ENCODE peak calls at places on chromosomes 2 and 18, in seven cellular contexts. I is nephron progenitor cell; O is uterus; K is GM13976; W is choroid plexus epithelial cell; Z is neural crest cell; V is CD4-positive, alpha-beta T cell. P is an unnamed sample.

GRCh38 chr2:74489906-74490305 is 7.0 kb downstream of the TTC31 start:
- DNase-seq in I (no peak), K (no peak), O (no peak), V (no peak), Z (no peak), W (no peak), P (no peak)

GRCh38 chr2:85179541-85179940 is 46.3 kb downstream of the TCF7L1 start:
- DNase-seq in K (no peak), O (no peak), Z (no peak), W (peak), V (no peak), I (no peak), P (no peak)

GRCh38 chr2:121088251-121089004 is 196.6 kb downstream of the TFCP2L1 start:
- DNase-seq in W (peak), I (no peak), Z (no peak), O (peak), V (no peak), K (no peak), P (no peak)

GRCh38 chr2:72085036-72085435 is 62.6 kb downstream of the CYP26B1 start:
- DNase-seq in I (no peak), Z (no peak), K (no peak), W (no peak), O (no peak), V (no peak), P (no peak)

GRCh38 chr2:163465440-163465839 is 270.4 kb downstream of the FIGN start:
- DNase-seq in I (no peak), O (no peak), W (peak), Z (no peak), K (no peak), V (no peak), P (no peak)

GRCh38 chr2:172436889-172437288 is 9.5 kb downstream of the ITGA6 start:
- DNase-seq in V (no peak), Z (no peak), O (no peak), I (no peak), W (no peak), K (no peak), P (no peak)

GRCh38 chr2:182447843-182448242 is 21.0 kb upstream of the PDE1A start:
- DNase-seq in K (no peak), Z (no peak), V (no peak), I (no peak), W (peak), O (no peak), P (no peak)

GRCh38 chr18:77072566-77072965 is 60.0 kb downstream of the MBP start:
- DNase-seq in O (no peak), W (no peak), Z (no peak), V (no peak), I (no peak), K (no peak), P (peak)

GRCh38 chr18:2988041-2988794 is 24.7 kb downstream of the LPIN2 start:
- DNase-seq in I (no peak), V (no peak), K (no peak), Z (no peak), O (no peak), W (peak), P (no peak)

GRCh38 chr2:177078416-177078815 is 134.2 kb upstream of the HNRNPA3 start:
- DNase-seq in Z (no peak), I (no peak), O (peak), W (peak), V (no peak), K (no peak), P (peak)

GRCh38 chr2:181915096-181915495 is 23.6 kb downstream of the ITPRID2 start:
- DNase-seq in V (no peak), O (no peak), K (no peak), I (no peak), W (no peak), Z (no peak), P (no peak)

GRCh38 chr2:24040511-24040910 is 6.7 kb downstream of the WDCP start:
- DNase-seq in K (no peak), Z (no peak), W (no peak), V (no peak), I (no peak), O (no peak), P (peak)

GRCh38 chr18:80249217-80250093 is 2.1 kb upstream of the PARD6G start:
- DNase-seq in I (no peak), V (no peak), Z (no peak), K (no peak), W (no peak), O (no peak), P (peak)

GRCh38 chr2:85751300-85751575 is 2.6 kb upstream of the ATOH8 start:
- DNase-seq in K (no peak), I (no peak), W (no peak), O (no peak), Z (no peak), V (no peak), P (no peak)

GRCh38 chr2:191329841-191330240 is 84.6 kb downstream of the MYO1B start:
- DNase-seq in W (no peak), Z (no peak), O (no peak), V (no peak), I (no peak), K (no peak), P (no peak)

GRCh38 chr18:50281972-50282520 is 723 bp upstream of the MBD1 start:
- DNase-seq in I (no peak), O (no peak), W (no peak), K (no peak), Z (no peak), V (no peak), P (no peak)

GRCh38 chr18:11323359-11323819 is 174.0 kb upstream of the PIEZO2 start:
- DNase-seq in K (no peak), O (no peak), I (no peak), Z (no peak), W (peak), V (no peak), P (no peak)

GRCh38 chr2:98458207-98458606 is 13.5 kb downstream of the INPP4A start:
- DNase-seq in W (no peak), Z (no peak), K (no peak), I (no peak), O (no peak), V (no peak), P (no peak)

GRCh38 chr2:96636772-96637171 is 1.3 kb downstream of the KANSL3 start:
- DNase-seq in O (no peak), V (no peak), Z (no peak), K (no peak), W (no peak), I (no peak), P (no peak)

GRCh38 chr2:2574401-2575184 is 243.5 kb upstream of the MYT1L start:
- DNase-seq in Z (no peak), W (no peak), V (no peak), I (no peak), K (no peak), O (no peak), P (peak)

GRCh38 chr2:197677483-197677882 is 2.1 kb upstream of the RFTN2 start:
- DNase-seq in I (no peak), O (no peak), V (no peak), W (peak), K (no peak), Z (no peak), P (no peak)

GRCh38 chr2:28993211-28993960 is 12.3 kb downstream of the TOGARAM2 start:
- DNase-seq in V (no peak), O (no peak), Z (no peak), W (no peak), I (no peak), K (no peak), P (no peak)

GRCh38 chr2:241315879-241316700 is at the start of gene SEPTIN2:
- DNase-seq in K (peak), Z (peak), I (no peak), V (no peak), W (peak), O (no peak), P (peak)

GRCh38 chr2:112867701-112868631 is 31.4 kb upstream of the IL1B start:
- DNase-seq in I (no peak), O (no peak), K (no peak), W (no peak), Z (no peak), V (no peak), P (no peak)

DNA sequence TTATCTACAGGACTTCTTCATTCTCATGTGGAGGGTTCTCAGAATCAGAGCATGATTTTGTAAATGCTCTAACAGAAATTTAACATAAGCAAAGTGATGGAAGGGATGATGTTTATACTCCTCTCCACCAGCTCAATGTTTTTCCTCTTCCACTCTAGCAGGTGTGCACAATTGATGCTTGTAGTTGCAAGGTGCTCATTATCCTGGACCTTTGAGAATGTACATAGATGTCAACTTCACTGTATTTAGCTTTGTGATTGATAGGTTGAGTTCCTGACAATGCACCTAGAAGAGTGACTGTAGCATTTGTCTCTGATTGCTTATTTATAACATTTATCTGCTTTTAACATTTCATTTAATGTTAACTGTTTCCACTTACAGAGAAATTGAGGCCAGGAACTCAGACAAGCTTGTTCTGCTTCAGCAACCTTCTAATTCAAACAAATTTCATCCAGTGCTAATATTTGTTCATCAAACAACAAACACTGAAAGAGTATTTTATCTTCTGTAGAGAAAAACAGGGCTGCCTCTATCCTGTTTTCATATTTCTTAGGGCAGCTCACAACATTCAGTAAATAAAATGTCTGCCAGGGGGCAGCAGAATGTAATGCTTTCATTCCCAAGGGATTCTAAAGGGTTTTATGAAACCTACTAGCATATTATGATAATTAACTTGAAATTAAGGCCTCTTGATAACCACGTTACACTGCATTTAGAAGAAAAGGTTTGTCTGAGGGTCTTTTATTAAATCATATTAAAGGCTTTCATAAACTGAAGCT is 127.9 kb upstream of the NOL4 start:
- DNase-seq in K (no peak), I (no peak), V (no peak), Z (no peak), W (peak), O (no peak), P (no peak)
- TF ChIP-seq CTCF in K (no peak), I (no peak), V (no peak), Z (peak), W (no peak), O (no peak), P (no peak)

GRCh38 chr2:239535413-239535790 is 134.6 kb upstream of the HDAC4 start:
- DNase-seq in W (no peak), Z (no peak), O (no peak), K (no peak), I (no peak), V (no peak), P (no peak)
- TF ChIP-seq CTCF in W (no peak), Z (no peak), O (no peak), K (no peak), I (no peak), V (no peak), P (no peak)

DNA sequence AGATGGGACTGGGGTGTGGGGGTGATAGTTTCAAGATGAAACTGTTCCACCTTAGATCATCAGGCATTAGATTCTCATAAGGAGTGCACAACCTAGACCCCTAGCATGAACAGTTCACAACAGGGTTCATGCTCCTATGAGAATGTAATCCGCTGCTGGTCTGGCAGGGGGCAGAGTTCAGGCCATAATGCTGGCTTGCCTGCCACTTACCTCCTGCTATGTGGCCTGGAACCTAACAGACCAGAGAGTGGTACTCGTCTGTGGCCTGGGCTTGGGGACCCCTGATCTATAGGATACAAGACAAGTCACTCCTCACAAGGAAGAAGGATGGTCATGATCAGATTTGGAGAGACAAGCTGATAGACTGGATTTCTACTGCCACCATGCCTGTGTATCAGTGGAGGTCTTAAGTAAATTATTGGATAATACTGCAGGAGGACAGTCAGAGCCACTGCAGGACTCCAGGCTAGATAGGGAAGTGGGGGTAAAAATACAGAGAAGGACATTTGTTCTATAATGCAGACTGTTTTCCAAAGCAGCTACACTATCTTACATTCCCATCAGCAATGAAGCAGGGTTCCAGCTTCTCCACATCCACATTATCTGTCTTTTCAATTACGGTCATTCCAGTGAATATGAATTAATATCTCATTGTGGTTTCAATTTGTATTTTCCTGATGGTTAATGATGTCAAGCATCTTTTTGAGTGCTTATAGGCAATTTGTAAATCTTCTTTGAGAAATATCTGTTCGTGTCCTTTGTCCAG is 28.8 kb upstream of the APOB start:
- DNase-seq in K (no peak), W (no peak), Z (no peak), I (no peak), V (no peak), O (no peak), P (no peak)
- TF ChIP-seq CTCF in K (no peak), W (no peak), Z (no peak), I (no peak), V (no peak), O (no peak), P (no peak)

GRCh38 chr2:27823135-27823534 is 51.6 kb downstream of the MRPL33 start:
- DNase-seq in W (no peak), K (no peak), Z (no peak), V (no peak), O (no peak), I (no peak), P (no peak)

GRCh38 chr2:27823564-27823963 is 52.0 kb downstream of the MRPL33 start:
- DNase-seq in W (no peak), Z (no peak), O (no peak), V (no peak), I (no peak), K (no peak), P (no peak)

GRCh38 chr2:27828305-27828704 is 56.8 kb downstream of the MRPL33 start:
- DNase-seq in V (no peak), I (no peak), W (no peak), Z (no peak), K (no peak), O (no peak), P (no peak)

GRCh38 chr2:27822049-27822448 is 50.5 kb downstream of the MRPL33 start:
- DNase-seq in W (no peak), I (no peak), Z (no peak), K (no peak), O (no peak), V (no peak), P (no peak)

DNA sequence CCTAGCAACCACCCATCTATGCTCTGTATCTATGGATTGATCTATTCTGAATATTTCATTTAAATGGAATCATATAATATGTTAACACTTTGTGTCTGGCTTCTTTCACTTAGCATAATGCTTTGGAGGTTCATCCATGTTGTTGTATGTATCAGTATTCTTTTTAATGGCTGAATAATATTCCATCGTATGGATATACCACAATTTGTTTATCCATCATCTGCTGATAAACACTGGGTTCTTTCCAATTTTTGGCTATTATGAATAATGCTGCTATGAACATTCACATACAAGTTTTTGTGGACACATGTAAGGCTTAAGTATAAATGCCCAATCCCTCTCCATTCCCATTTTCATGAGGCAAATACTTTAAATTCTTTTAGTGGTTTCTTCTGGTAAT is 52.9 kb downstream of the MRPL33 start:
- DNase-seq in I (no peak), O (no peak), K (no peak), Z (no peak), W (no peak), V (no peak), P (no peak)
- TF ChIP-seq CTCF in I (no peak), O (no peak), K (no peak), Z (no peak), W (no peak), V (no peak), P (no peak)

GRCh38 chr2:111134082-111134481 is 13.4 kb downstream of the BCL2L11 start:
- DNase-seq in I (no peak), W (no peak), V (no peak), Z (no peak), K (no peak), O (no peak), P (no peak)
- TF ChIP-seq CTCF in I (peak), W (no peak), V (no peak), Z (peak), K (no peak), O (no peak), P (no peak)

GRCh38 chr18:75489493-75490190 is 62.1 kb upstream of the SMIM21 start:
- DNase-seq in K (no peak), I (no peak), V (no peak), Z (no peak), O (peak), W (peak), P (peak)

GRCh38 chr18:75492897-75493296 is 65.4 kb upstream of the SMIM21 start:
- DNase-seq in W (no peak), Z (no peak), V (no peak), I (no peak), K (no peak), O (no peak), P (no peak)

GRCh38 chr18:75496151-75496550 is 68.6 kb upstream of the SMIM21 start:
- DNase-seq in V (no peak), O (no peak), Z (no peak), I (peak), W (no peak), K (no peak), P (no peak)

GRCh38 chr18:75491361-75491760 is 63.9 kb upstream of the SMIM21 start:
- DNase-seq in K (no peak), I (no peak), Z (no peak), O (no peak), W (no peak), V (no peak), P (no peak)
- TF ChIP-seq CTCF in K (no peak), I (no peak), Z (no peak), O (no peak), W (no peak), V (no peak), P (no peak)

P was measured in lower leg skin.